ENCODE peak calls at places on chromosome 18, in seven cellular contexts. M, N, Q, Z, I, E and J are unnamed samples.

GRCh38 chr18:8301427-8302172 is 307.6 kb upstream of the RAB12 start:
- DNase-seq in M (no peak), N (peak; percentile 44), Q (peak; percentile 29), Z (no peak), I (no peak), E (peak; percentile 36), J (no peak)

GRCh38 chr18:67385455-67385854 is 131.1 kb downstream of the DSEL start:
- DNase-seq in M (no peak), N (peak; percentile 8), Q (no peak), Z (no peak), I (no peak), E (peak; percentile 47), J (no peak)

GRCh38 chr18:13258792-13259385 is 40.3 kb downstream of the LDLRAD4 start:
- DNase-seq in M (no peak), N (no peak), Q (no peak), Z (no peak), I (no peak), E (no peak), J (no peak)

GRCh38 chr18:48957136-48957535 is 6.4 kb upstream of the SMAD7 start:
- DNase-seq in M (no peak), N (no peak), Q (no peak), Z (no peak), I (no peak), E (no peak), J (no peak)

GRCh38 chr18:26190506-26190905 is 35.7 kb upstream of the TAF4B start:
- DNase-seq in M (peak; percentile 37), N (no peak), Q (no peak), Z (no peak), I (peak; percentile 51), E (no peak), J (no peak)

GRCh38 chr18:35045121-35045520 is 3.9 kb downstream of the MAPRE2 start:
- DNase-seq in M (no peak), N (peak; percentile 81), Q (no peak), Z (no peak), I (no peak), E (peak; percentile 63), J (no peak)

GRCh38 chr18:75110846-75111415 is 98.0 kb downstream of the PTGR3 start:
- DNase-seq in M (no peak), N (no peak), Q (no peak), Z (no peak), I (no peak), E (no peak), J (no peak)

GRCh38 chr18:49572935-49573334 is 11.1 kb downstream of the LIPG start:
- DNase-seq in M (no peak), N (no peak), Q (no peak), Z (no peak), I (no peak), E (no peak), J (no peak)

GRCh38 chr18:9431296-9431695 is 44.0 kb upstream of the RALBP1 start:
- DNase-seq in M (no peak), N (no peak), Q (no peak), Z (no peak), I (no peak), E (no peak), J (no peak)

GRCh38 chr18:34867520-34867919 is 157.4 kb downstream of the DTNA start:
- DNase-seq in M (no peak), N (no peak), Q (peak; percentile 27), Z (peak; percentile 73), I (peak; percentile 38), E (no peak), J (no peak)

GRCh38 chr18:29457316-29457715 is 1280.4 kb upstream of the CDH2 start:
- DNase-seq in M (no peak), N (no peak), Q (no peak), Z (no peak), I (no peak), E (no peak), J (no peak)

GRCh38 chr18:10047237-10047636 is 133.4 kb downstream of the VAPA start:
- DNase-seq in M (no peak), N (peak; percentile 92), Q (no peak), Z (no peak), I (no peak), E (peak; percentile 95), J (no peak)

GRCh38 chr18:12750076-12750707 is 47.4 kb downstream of the PSMG2 start:
- DNase-seq in M (no peak), N (no peak), Q (no peak), Z (no peak), I (peak; percentile 65), E (no peak), J (no peak)

GRCh38 chr18:57839942-57840381 is 36.8 kb upstream of the ATP8B1 start:
- DNase-seq in M (no peak), N (peak; percentile 62), Q (no peak), Z (no peak), I (no peak), E (peak; percentile 92), J (no peak)

GRCh38 chr18:24987933-24988840 is 363.8 kb downstream of the ZNF521 start:
- DNase-seq in M (no peak), N (no peak), Q (no peak), Z (peak; percentile 43), I (no peak), E (no peak), J (no peak)

DNA sequence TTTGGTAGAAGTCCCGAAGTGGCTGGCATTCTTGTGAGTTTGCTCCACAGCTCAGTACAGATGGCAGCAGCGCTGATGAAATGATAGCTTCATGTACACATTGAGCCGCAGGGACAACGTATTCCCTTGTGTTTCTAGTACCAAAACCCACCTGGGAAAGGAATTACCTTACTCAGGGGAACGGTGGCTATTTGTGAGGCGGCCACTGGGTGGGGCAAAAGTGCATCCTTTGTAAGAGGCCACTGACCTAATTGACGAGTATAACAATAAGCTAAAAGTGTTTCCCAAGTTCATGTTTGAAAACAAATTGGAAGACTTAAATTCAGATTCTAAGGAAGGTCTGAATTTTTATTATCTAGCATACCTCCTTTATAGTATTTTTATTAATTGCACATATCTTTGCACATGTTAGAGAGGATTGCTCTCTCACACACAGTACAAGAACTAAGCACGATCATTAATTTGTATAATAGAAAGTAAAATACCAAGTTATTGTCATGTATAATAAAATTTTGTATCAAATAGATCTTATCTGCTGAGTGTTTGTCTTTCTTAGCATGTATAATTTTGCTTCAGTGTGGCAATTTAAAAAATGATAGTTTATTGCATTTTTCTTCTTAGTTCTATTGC is 25.3 kb upstream of the CDH7 start:
- DNase-seq in M (no peak), N (no peak), Q (no peak), Z (peak; percentile 75), I (peak; percentile 9), E (no peak), J (no peak)
- TF ChIP-seq CTCF in M (peak; percentile 25), N (no peak), Q (peak; percentile 27), Z (peak; percentile 78), I (peak; percentile 20), E (no peak), J (no peak)

GRCh38 chr18:47187721-47188120 is 11.6 kb upstream of the IER3IP1 start:
- DNase-seq in M (no peak), N (no peak), Q (no peak), Z (no peak), I (no peak), E (no peak), J (no peak)

DNA sequence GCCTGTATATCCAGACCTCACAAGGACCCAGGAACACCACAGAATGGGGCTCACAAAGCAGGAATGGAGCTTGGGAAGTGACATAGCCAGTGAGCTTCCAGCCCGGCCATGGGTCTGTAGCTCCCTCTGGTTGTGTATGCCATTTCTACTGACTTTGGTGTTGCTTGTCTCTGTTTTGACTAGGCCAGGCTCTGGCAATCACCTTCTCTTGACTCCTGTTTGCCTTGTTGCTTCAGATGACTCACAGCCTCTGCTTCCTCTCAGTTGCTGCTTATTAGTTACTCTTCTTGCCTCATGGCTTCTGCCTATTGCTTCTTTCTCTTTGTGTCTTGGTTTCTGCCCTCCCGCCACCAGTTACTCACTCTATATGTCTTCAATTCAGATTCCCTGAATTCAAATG is 15.8 kb upstream of the IER3IP1 start:
- DNase-seq in M (no peak), N (no peak), Q (no peak), Z (no peak), I (peak; percentile 5), E (peak; percentile 32), J (no peak)
- TF ChIP-seq CTCF in M (no peak), N (no peak), Q (no peak), Z (no peak), I (no peak), E (no peak), J (no peak)

GRCh38 chr18:79753391-79753851 is 44.3 kb upstream of the KCNG2 start:
- DNase-seq in M (no peak), N (no peak), Q (peak; percentile 72), Z (no peak), I (no peak), E (no peak), J (no peak)

GRCh38 chr18:79754022-79754761 is 43.5 kb upstream of the KCNG2 start:
- DNase-seq in M (no peak), N (no peak), Q (peak; percentile 68), Z (no peak), I (no peak), E (no peak), J (no peak)

GRCh38 chr18:79755496-79756142 is 42.1 kb upstream of the KCNG2 start:
- DNase-seq in M (no peak), N (no peak), Q (peak; percentile 73), Z (no peak), I (no peak), E (no peak), J (no peak)

GRCh38 chr18:79756143-79756500 is 41.6 kb upstream of the KCNG2 start:
- DNase-seq in M (no peak), N (no peak), Q (no peak), Z (no peak), I (no peak), E (no peak), J (no peak)

DNA sequence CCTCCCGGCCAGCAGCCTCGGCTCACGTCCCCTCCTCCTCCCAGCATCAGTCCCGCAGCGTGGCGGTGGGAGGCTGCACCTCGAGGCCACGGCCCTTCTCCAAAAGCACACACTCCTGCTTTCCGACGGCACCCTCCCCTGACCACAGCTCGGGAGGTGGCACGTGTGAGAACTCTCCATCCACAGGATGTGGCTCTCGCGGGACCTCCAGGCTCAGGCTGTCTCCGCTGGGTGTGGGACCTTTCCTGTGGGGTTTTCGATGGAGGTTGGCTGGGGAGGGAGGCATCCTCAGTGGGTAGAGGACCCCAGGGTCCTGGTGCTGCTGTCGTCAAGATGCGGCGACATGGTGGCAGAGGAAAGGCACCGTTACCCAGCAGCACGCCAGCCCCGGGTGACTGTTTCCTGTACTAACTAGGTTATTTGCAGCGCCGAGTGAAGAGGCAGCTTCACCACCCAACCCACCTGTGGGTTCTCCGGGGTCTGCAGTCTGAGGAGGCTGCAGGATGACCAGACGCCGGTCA is 42.8 kb upstream of the KCNG2 start:
- DNase-seq in M (no peak), N (no peak), Q (peak; percentile 68), Z (no peak), I (no peak), E (no peak), J (no peak)
- TF ChIP-seq CTCF in M (no peak), N (no peak), Q (no peak), Z (no peak), I (no peak), E (no peak), J (no peak)

DNA sequence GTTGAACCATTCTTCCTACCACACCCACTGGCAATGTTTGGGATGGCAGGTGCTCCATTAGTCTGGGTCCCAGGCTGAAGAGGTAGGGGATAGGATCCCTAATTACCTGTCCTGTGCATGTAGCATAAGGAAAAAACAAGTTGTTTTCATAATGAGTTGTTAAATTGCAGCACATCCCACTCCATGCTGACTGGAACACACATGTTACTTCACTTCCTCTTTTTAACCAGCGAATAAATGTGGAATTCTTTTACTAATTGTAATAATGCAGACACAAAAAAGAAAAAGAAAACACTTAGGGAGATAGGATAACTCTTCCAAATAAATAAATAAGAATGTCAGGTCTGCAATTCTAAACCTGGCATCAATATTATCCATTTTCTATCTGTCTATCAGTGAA is 11.8 kb upstream of the CBLN2 start:
- DNase-seq in M (no peak), N (no peak), Q (no peak), Z (no peak), I (no peak), E (no peak), J (no peak)
- TF ChIP-seq CTCF in M (no peak), N (no peak), Q (no peak), Z (no peak), I (no peak), E (no peak), J (no peak)